ENCODE peak calls at places on chromosomes 5 and 9, in six cellular contexts. U, I, S, P, B and G are unnamed samples.
A peak's percentile ranks its signal among the peaks of the same experiment; 100 is the strongest.

GRCh38 chr5:3011764-3012017 is 260.2 kb upstream of the IRX2 start:
- DNase-seq in S (no peak), I (no peak), P (no peak), U (no peak), B (no peak), G (no peak)

GRCh38 chr9:86946712-86947145 is 577 bp downstream of the GAS1 start:
- DNase-seq in I (no peak), P (peak; percentile 27), B (peak; percentile 74), U (peak; percentile 55), S (peak; percentile 65), G (peak; percentile 87)

GRCh38 chr5:21688655-21689054 is 1164.5 kb downstream of the CDH12 start:
- DNase-seq in U (no peak), S (peak; percentile 2), B (no peak), P (no peak), I (no peak), G (no peak)

GRCh38 chr5:148910686-148911361 is 84.4 kb downstream of the ADRB2 start:
- DNase-seq in B (peak; percentile 32), P (no peak), S (peak; percentile 97), I (no peak), U (no peak), G (peak; percentile 69)

GRCh38 chr9:128439273-128439672 is 16.5 kb upstream of the ODF2 start:
- DNase-seq in B (no peak), P (no peak), S (no peak), I (no peak), U (no peak), G (no peak)

GRCh38 chr9:2320632-2321031 is 301.0 kb upstream of the VLDLR start:
- DNase-seq in P (no peak), U (no peak), S (no peak), I (no peak), B (no peak), G (no peak)

GRCh38 chr5:179292681-179293080 is 52.6 kb downstream of the ADAMTS2 start:
- DNase-seq in P (no peak), S (no peak), U (no peak), B (no peak), I (no peak), G (peak; percentile 44)

GRCh38 chr5:179267671-179268071 is 77.6 kb downstream of the ADAMTS2 start:
- DNase-seq in B (peak; percentile 47), I (no peak), P (no peak), U (no peak), S (no peak), G (no peak)

GRCh38 chr9:107638922-107639321 is 149.4 kb upstream of the KLF4 start:
- DNase-seq in S (peak; percentile 54), I (no peak), U (no peak), P (no peak), B (peak; percentile 59), G (peak; percentile 80)

GRCh38 chr5:180026320-180026719 is 45.2 kb downstream of the RNF130 start:
- DNase-seq in I (peak; percentile 60), P (no peak), U (no peak), B (no peak), S (peak; percentile 50), G (no peak)

GRCh38 chr5:176737746-176738699 is 72.3 kb upstream of the UNC5A start:
- DNase-seq in S (no peak), P (no peak), B (no peak), I (no peak), U (no peak), G (no peak)

GRCh38 chr5:125756456-125756855 is 666.8 kb upstream of the GRAMD2B start:
- DNase-seq in U (no peak), I (no peak), B (no peak), S (no peak), P (no peak), G (no peak)

GRCh38 chr9:755454-756381 is 85.8 kb upstream of the DMRT1 start:
- DNase-seq in B (no peak), S (peak; percentile 96), U (no peak), I (peak; percentile 94), P (no peak), G (no peak)

GRCh38 chr9:6197330-6197729 is 18.3 kb upstream of the IL33 start:
- DNase-seq in U (no peak), I (no peak), B (no peak), S (no peak), P (no peak), G (no peak)

GRCh38 chr9:133141833-133142594 is 21.0 kb upstream of the RALGDS start:
- DNase-seq in U (peak; percentile 63), S (no peak), B (peak; percentile 91), I (no peak), P (no peak), G (peak; percentile 88)

GRCh38 chr5:23053846-23054245 is 200.7 kb upstream of the CDH12 start:
- DNase-seq in I (no peak), S (no peak), U (no peak), B (no peak), P (no peak), G (no peak)

GRCh38 chr9:5735072-5735471 is 97.8 kb downstream of the ERMP1 start:
- DNase-seq in I (no peak), U (no peak), P (no peak), B (no peak), S (no peak), G (no peak)

GRCh38 chr5:115607935-115608334 is 5.7 kb upstream of the TICAM2 start:
- DNase-seq in I (no peak), P (no peak), B (no peak), U (no peak), S (no peak), G (no peak)

GRCh38 chr5:32083981-32084430 is 90.1 kb downstream of the GOLPH3 start:
- DNase-seq in I (no peak), U (no peak), P (no peak), B (peak; percentile 56), S (no peak), G (no peak)